ENCODE peak calls at places on chromosomes 1 and 21, in eight cellular contexts. R, Y, L, B, Z, O, K and D are unnamed samples.

GRCh38 chr1:163106364-163106987 is 37.3 kb downstream of the RGS4 start:
- DNase-seq in O (no peak), B (no peak), Z (no peak), K (no peak), Y (no peak), L (no peak), R (no peak), D (no peak)

GRCh38 chr1:37890378-37891014 is 31.1 kb upstream of the MTF1 start:
- DNase-seq in K (no peak), Y (no peak), R (peak; percentile 75), L (no peak), B (peak; percentile 57), Z (no peak), O (peak; percentile 62), D (peak; percentile 10)

GRCh38 chr1:10415211-10415930 is 14.9 kb upstream of the CENPS start:
- DNase-seq in O (peak; percentile 69), R (no peak), B (peak; percentile 96), K (peak; percentile 53), L (no peak), Z (no peak), Y (no peak), D (no peak)

GRCh38 chr1:152968248-152968647 is 2.2 kb upstream of the SPRR4 start:
- DNase-seq in Z (no peak), L (no peak), K (no peak), R (no peak), Y (no peak), B (no peak), O (no peak), D (no peak)

GRCh38 chr1:16905112-16905855 is 9.5 kb downstream of the RNU1-2 start:
- DNase-seq in L (no peak), B (peak; percentile 93), K (no peak), O (peak; percentile 90), Z (peak; percentile 66), Y (no peak), R (peak; percentile 84), D (peak; percentile 51)

GRCh38 chr21:37659874-37660273 is 256.4 kb downstream of the KCNJ6 start:
- DNase-seq in Y (no peak), O (no peak), Z (no peak), R (no peak), K (no peak), B (no peak), L (no peak), D (no peak)

GRCh38 chr1:215292906-215293305 is 210.4 kb downstream of the KCNK2 start:
- DNase-seq in L (no peak), Y (no peak), R (no peak), B (no peak), Z (no peak), K (no peak), O (no peak), D (no peak)

GRCh38 chr1:184753608-184754478 is 815 bp downstream of the EDEM3 start:
- DNase-seq in Y (peak; percentile 30), K (peak; percentile 71), B (peak; percentile 39), R (peak; percentile 57), L (no peak), O (peak; percentile 26), Z (peak; percentile 55), D (peak; percentile 68)

GRCh38 chr1:67264899-67265298 is 42.8 kb upstream of the IL12RB2 start:
- DNase-seq in R (peak; percentile 51), Y (no peak), K (no peak), O (no peak), L (no peak), B (no peak), Z (no peak), D (no peak)

GRCh38 chr1:40783001-40783905 is at the start of gene KCNQ4:
- DNase-seq in L (no peak), B (no peak), R (no peak), O (no peak), K (peak; percentile 69), Z (peak; percentile 73), Y (no peak), D (peak; percentile 25)

DNA sequence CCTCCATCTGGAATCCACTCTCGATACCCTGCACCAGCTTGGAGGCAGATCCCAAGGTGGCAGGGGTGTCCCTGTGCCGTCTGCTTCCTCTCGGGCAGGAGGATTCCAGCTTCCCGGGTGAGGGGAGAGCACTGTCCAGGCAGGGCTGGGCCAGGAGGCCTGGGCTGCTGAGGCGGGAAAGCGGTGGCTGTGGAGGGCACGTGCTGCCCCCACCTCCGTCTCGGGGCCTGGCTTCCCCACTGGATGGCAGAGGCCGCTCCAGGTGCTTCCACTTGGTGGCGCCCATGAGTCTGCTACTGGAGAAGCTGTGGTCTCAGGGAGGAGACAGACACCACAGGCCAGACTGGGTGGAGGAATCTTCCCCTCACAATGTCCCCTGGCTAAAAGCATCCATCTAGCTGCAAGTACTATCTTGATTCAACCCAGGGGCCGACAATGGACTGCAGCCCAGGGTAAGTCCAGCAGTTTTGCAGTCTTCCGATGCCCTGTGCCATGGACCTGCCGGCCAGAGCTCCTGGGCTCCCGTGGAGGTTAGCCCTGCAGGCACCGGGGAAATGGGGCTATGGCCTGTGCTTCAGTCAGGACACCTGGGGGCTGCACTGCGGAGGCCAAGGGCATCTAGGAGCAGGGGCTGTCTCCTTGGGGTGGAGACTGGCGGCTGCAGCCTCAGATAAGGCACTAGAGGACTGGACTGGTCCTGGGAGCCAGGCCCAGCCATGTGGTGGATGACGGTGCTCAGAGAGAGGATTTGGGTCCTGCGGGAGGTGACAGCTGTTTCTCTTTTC is 41.3 kb upstream of the EIF4G3 start:
- DNase-seq in Y (peak; percentile 26), Z (peak; percentile 93), L (no peak), K (peak; percentile 56), B (peak; percentile 28), O (peak; percentile 29), R (peak; percentile 23), D (peak; percentile 74)
- TF ChIP-seq CTCF in Y (no peak), Z (peak; percentile 81), L (peak; percentile 26), K (peak; percentile 20), B (peak; percentile 46), O (peak; percentile 51), R (peak; percentile 68), D (peak; percentile 42)

DNA sequence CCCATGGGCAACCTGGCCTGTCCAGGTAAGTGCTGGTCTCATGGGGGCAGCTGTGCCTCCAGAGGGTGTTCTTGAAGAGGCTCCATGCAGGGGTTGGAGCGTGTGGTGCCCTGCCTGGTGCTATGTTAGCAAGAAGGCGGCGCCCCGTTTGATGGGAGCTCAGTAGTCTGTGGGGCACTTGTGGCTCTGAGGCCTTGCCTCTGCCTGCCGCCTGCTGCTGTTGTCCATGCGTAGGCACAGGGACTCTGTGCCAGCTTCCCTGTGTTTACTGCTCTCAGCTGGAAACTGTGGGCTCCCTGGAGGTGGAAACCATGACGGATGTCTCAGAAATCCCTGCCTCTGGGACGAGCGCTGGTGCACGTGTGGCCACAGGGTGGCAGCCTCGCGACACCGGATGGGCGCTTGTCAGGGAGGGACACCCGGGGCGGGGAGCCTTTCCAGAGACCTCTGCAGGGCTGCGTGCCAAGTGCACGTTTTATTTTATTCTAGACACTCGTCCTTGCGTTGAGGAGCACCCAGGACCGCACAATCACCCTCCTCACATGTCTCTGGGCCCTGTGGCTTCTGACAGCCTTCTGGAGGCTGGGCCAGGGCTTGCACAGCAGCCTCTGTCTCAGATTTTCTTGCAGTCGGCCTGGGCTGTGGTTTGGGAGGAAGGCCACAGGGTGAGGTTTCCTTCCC is 27.1 kb downstream of the SNAP47 start:
- DNase-seq in O (peak; percentile 74), Z (peak; percentile 89), K (peak; percentile 88), L (peak; percentile 65), Y (peak; percentile 86), R (peak; percentile 67), B (peak; percentile 72), D (peak; percentile 92)
- TF ChIP-seq CTCF in O (peak; percentile 75), Z (peak; percentile 97), K (peak; percentile 90), L (peak; percentile 94), Y (peak; percentile 96), R (peak; percentile 87), B (peak; percentile 75), D (peak; percentile 83)

GRCh38 chr1:210584439-210585113 is 255.9 kb downstream of the HHAT start:
- DNase-seq in L (peak; percentile 70), K (peak; percentile 71), Z (peak; percentile 85), R (peak; percentile 53), O (peak; percentile 79), B (peak; percentile 60), Y (peak; percentile 51), D (peak; percentile 91)
- TF ChIP-seq CTCF in L (peak; percentile 67), K (peak; percentile 60), Z (peak; percentile 84), R (peak; percentile 79), O (peak; percentile 65), B (peak; percentile 58), Y (peak; percentile 40), D (peak; percentile 67)

GRCh38 chr1:108570128-108570527 is 10.2 kb downstream of the EEIG2 start:
- DNase-seq in R (peak; percentile 50), B (peak; percentile 45), L (no peak), K (no peak), O (no peak), Y (no peak), Z (peak; percentile 36), D (peak; percentile 47)
- TF ChIP-seq CTCF in R (peak; percentile 80), B (peak; percentile 49), L (peak; percentile 12), K (peak; percentile 36), O (peak; percentile 51), Y (peak; percentile 43), Z (peak; percentile 65), D (peak; percentile 62)

DNA sequence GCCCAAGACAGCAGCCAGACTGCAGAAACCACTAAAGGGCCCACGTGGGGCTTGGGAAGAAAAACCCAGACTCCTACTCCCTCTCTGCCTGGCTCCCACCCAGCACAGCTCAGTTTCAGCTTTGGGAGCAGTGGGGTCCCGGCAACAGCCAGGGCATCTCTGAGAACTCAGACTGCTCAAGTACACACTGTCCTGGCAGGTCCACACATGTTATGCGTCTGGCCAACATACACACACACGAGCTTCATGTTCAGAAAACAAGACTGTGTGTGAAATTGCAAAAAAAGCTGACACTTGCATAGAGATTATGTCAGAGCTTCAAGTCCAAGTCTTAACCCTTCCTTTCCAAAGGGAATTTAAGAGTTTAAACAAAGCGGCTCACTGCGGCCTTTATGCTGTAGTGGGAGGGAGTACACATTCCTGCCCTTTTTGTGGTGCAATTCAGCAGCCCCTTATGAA is 136.6 kb upstream of the CD34 start:
- DNase-seq in K (peak; percentile 64), B (peak; percentile 55), Z (no peak), L (peak; percentile 76), R (no peak), O (peak; percentile 36), Y (no peak), D (no peak)
- TF ChIP-seq CTCF in K (no peak), B (no peak), Z (no peak), L (peak; percentile 16), R (no peak), O (no peak), Y (no peak), D (no peak)

GRCh38 chr1:171910786-171911185 is 69.5 kb downstream of the DNM3 start:
- DNase-seq in O (no peak), B (no peak), K (no peak), Z (no peak), Y (no peak), L (no peak), R (no peak), D (no peak)
- TF ChIP-seq CTCF in O (no peak), B (no peak), K (no peak), Z (no peak), Y (no peak), L (no peak), R (no peak), D (no peak)